ENCODE peak calls at places on chromosome 6, in eight cellular contexts. V, Z, R, U, K, D, C and X are unnamed samples.

GRCh38 chr6:17096657-17097056 is 5.2 kb upstream of the STMND1 start:
- DNase-seq in V (no peak), Z (no peak), R (no peak), U (no peak), K (no peak), D (peak), C (no peak), X (no peak)

GRCh38 chr6:115908906-115909559 is 151.7 kb downstream of the FRK start:
- DNase-seq in V (peak), Z (no peak), R (no peak), U (no peak), K (no peak), D (no peak), C (no peak), X (no peak)

GRCh38 chr6:26534681-26535465 is 3.3 kb upstream of the HMGN4 start:
- DNase-seq in V (no peak), Z (no peak), R (no peak), U (peak), K (no peak), D (no peak), C (no peak), X (no peak)

GRCh38 chr6:154306696-154307095 is 49.9 kb downstream of the IPCEF1 start:
- DNase-seq in V (no peak), Z (no peak), R (no peak), U (no peak), K (no peak), D (no peak), C (no peak), X (no peak)

GRCh38 chr6:18400831-18401446 is 13.8 kb downstream of the RNF144B start:
- DNase-seq in V (no peak), Z (no peak), R (no peak), U (no peak), K (no peak), D (no peak), C (no peak), X (no peak)

GRCh38 chr6:116492331-116493067 is 18.9 kb upstream of the CALHM5 start:
- DNase-seq in V (peak), Z (no peak), R (no peak), U (no peak), K (no peak), D (no peak), C (no peak), X (no peak)

GRCh38 chr6:106874481-106874880 is 100.0 kb downstream of the CD24 start:
- DNase-seq in V (no peak), Z (no peak), R (no peak), U (no peak), K (no peak), D (no peak), C (no peak), X (no peak)

GRCh38 chr6:100664274-100665040 is 199.7 kb upstream of the SIM1 start:
- DNase-seq in V (peak), Z (no peak), R (no peak), U (peak), K (no peak), D (peak), C (no peak), X (no peak)

GRCh38 chr6:143549630-143550268 is 38.2 kb upstream of the FUCA2 start:
- DNase-seq in V (no peak), Z (no peak), R (peak), U (no peak), K (peak), D (no peak), C (no peak), X (peak)

GRCh38 chr6:35341557-35341956 is 801 bp upstream of the PPARD start:
- DNase-seq in V (no peak), Z (no peak), R (no peak), U (no peak), K (no peak), D (no peak), C (no peak), X (no peak)

GRCh38 chr6:83885984-83886383 is 26.5 kb downstream of the CYB5R4 start:
- DNase-seq in V (no peak), Z (no peak), R (no peak), U (no peak), K (no peak), D (no peak), C (no peak), X (no peak)

GRCh38 chr6:166934174-166934573 is 22.2 kb downstream of the RNASET2 start:
- DNase-seq in V (no peak), Z (no peak), R (no peak), U (no peak), K (no peak), D (no peak), C (no peak), X (no peak)

GRCh38 chr6:168293641-168294530 is 25.7 kb downstream of the DACT2 start:
- DNase-seq in V (no peak), Z (peak), R (no peak), U (no peak), K (no peak), D (no peak), C (peak), X (no peak)

GRCh38 chr6:17941318-17941717 is 46.1 kb downstream of the KIF13A start:
- DNase-seq in V (no peak), Z (no peak), R (no peak), U (no peak), K (no peak), D (no peak), C (no peak), X (no peak)

GRCh38 chr6:125066964-125067363 is 86.6 kb upstream of the TPD52L1 start:
- DNase-seq in V (peak), Z (no peak), R (peak), U (no peak), K (no peak), D (no peak), C (no peak), X (peak)

GRCh38 chr6:44942201-44942600 is 385.9 kb upstream of the RUNX2 start:
- DNase-seq in V (no peak), Z (no peak), R (no peak), U (no peak), K (no peak), D (no peak), C (no peak), X (no peak)

GRCh38 chr6:166344240-166344639 is 1.9 kb upstream of the SFT2D1 start:
- DNase-seq in V (no peak), Z (no peak), R (no peak), U (no peak), K (no peak), D (no peak), C (no peak), X (no peak)

GRCh38 chr6:170221753-170222400 is 69.0 kb downstream of the DLL1 start:
- DNase-seq in V (no peak), Z (peak), R (no peak), U (peak), K (no peak), D (no peak), C (no peak), X (no peak)

GRCh38 chr6:45388328-45388727 is 10.6 kb upstream of the SUPT3H start:
- DNase-seq in V (no peak), Z (no peak), R (no peak), U (no peak), K (no peak), D (no peak), C (no peak), X (no peak)

GRCh38 chr6:122709922-122710512 is 69.5 kb upstream of the FABP7 start:
- DNase-seq in V (no peak), Z (no peak), R (no peak), U (no peak), K (no peak), D (no peak), C (no peak), X (no peak)